ENCODE peak calls at places on chromosomes 16 and 17, in eight cellular contexts. H, W, M, U, B, V, I and D are unnamed samples.

GRCh38 chr16:85094812-85095211 is 17.5 kb downstream of the CIBAR2 start:
- DNase-seq in M (no peak), V (no peak), H (no peak), W (no peak), U (no peak), B (no peak), I (no peak), D (no peak)

GRCh38 chr17:34981538-34982241 is 1.4 kb downstream of the LIG3 start:
- DNase-seq in W (no peak), V (peak; percentile 80), I (no peak), H (no peak), M (no peak), B (peak; percentile 47), U (peak; percentile 33), D (no peak)

GRCh38 chr16:81885976-81886586 is 107.0 kb downstream of the PLCG2 start:
- DNase-seq in B (peak; percentile 16), W (peak; percentile 42), M (no peak), U (peak; percentile 61), I (peak; percentile 68), V (peak; percentile 28), H (no peak), D (peak; percentile 14)

GRCh38 chr17:72598705-72599104 is 477.9 kb downstream of the SOX9 start:
- DNase-seq in I (no peak), V (no peak), H (no peak), W (no peak), U (no peak), B (no peak), M (no peak), D (no peak)

GRCh38 chr17:18320301-18320700 is 5.2 kb downstream of the SMCR8 start:
- DNase-seq in B (no peak), W (no peak), M (no peak), I (no peak), H (no peak), U (no peak), V (no peak), D (no peak)

GRCh38 chr17:80008848-80009247 is 26.8 kb downstream of the TBC1D16 start:
- DNase-seq in B (no peak), I (no peak), V (no peak), W (no peak), M (no peak), H (no peak), U (no peak), D (no peak)

GRCh38 chr16:3115561-3115960 is 3.2 kb downstream of the ZNF205 start:
- DNase-seq in I (no peak), M (no peak), U (no peak), H (no peak), W (no peak), B (no peak), V (no peak), D (no peak)

GRCh38 chr17:77165577-77165976 is 24.8 kb downstream of the SEC14L1 start:
- DNase-seq in I (no peak), U (no peak), M (no peak), V (no peak), B (no peak), W (no peak), H (no peak), D (no peak)

GRCh38 chr16:57301126-57301817 is 16.8 kb upstream of the PLLP start:
- DNase-seq in H (no peak), I (no peak), V (no peak), U (no peak), W (no peak), M (no peak), B (no peak), D (no peak)

GRCh38 chr17:64368277-64368676 is 22.4 kb downstream of the PECAM1 start:
- DNase-seq in V (no peak), M (no peak), B (no peak), I (no peak), U (no peak), H (no peak), W (no peak), D (no peak)

GRCh38 chr17:81935709-81936084 is 1.4 kb downstream of the PYCR1 start:
- DNase-seq in W (no peak), B (no peak), H (no peak), U (no peak), V (no peak), M (no peak), I (no peak), D (no peak)

GRCh38 chr17:72877348-72877747 is 215.1 kb downstream of the SLC39A11 start:
- DNase-seq in W (no peak), H (no peak), U (no peak), I (no peak), V (no peak), M (no peak), B (no peak), D (no peak)

GRCh38 chr17:4565209-4566141 is 5.1 kb upstream of the GGT6 start:
- DNase-seq in U (peak; percentile 88), H (no peak), I (peak; percentile 84), W (peak; percentile 78), M (peak; percentile 61), B (peak; percentile 75), V (peak; percentile 72), D (peak; percentile 69)

GRCh38 chr16:10552998-10553491 is 27.4 kb downstream of the EMP2 start:
- DNase-seq in V (peak; percentile 33), H (no peak), M (no peak), I (no peak), W (peak; percentile 77), U (no peak), B (no peak), D (no peak)

GRCh38 chr17:8685396-8685795 is 54.9 kb upstream of the MYH10 start:
- DNase-seq in B (no peak), M (no peak), W (no peak), U (no peak), I (no peak), H (no peak), V (no peak), D (no peak)

GRCh38 chr16:85354623-85355514 is 242.6 kb upstream of the CIBAR2 start:
- DNase-seq in I (peak; percentile 88), H (no peak), W (no peak), B (peak; percentile 87), M (peak; percentile 54), U (peak; percentile 74), V (peak; percentile 99), D (peak; percentile 74)

GRCh38 chr16:86092586-86093480 is 193.9 kb downstream of the IRF8 start:
- DNase-seq in B (no peak), V (no peak), I (no peak), W (no peak), M (no peak), U (no peak), H (no peak), D (no peak)

GRCh38 chr17:1072551-1072961 is 75.6 kb downstream of the TIMM22 start:
- DNase-seq in U (no peak), V (no peak), W (no peak), B (no peak), I (no peak), M (no peak), H (no peak), D (no peak)

GRCh38 chr16:89596061-89596689 is 17.3 kb upstream of the DPEP1 start:
- DNase-seq in I (no peak), U (no peak), M (no peak), W (no peak), B (no peak), H (no peak), V (no peak), D (no peak)

GRCh38 chr17:49730078-49730786 is 22.5 kb upstream of the SLC35B1 start:
- DNase-seq in W (no peak), U (peak; percentile 94), H (no peak), M (no peak), V (peak; percentile 91), B (peak; percentile 88), I (peak; percentile 88), D (peak; percentile 56)

GRCh38 chr16:28820016-28820415 is 2.8 kb upstream of the ATXN2L start:
- DNase-seq in I (no peak), U (no peak), M (no peak), B (no peak), H (no peak), V (no peak), W (no peak), D (no peak)

GRCh38 chr17:18377437-18378204 is at the start of gene EVPLL:
- DNase-seq in U (no peak), I (no peak), M (no peak), V (peak; percentile 52), W (no peak), B (no peak), H (no peak), D (no peak)

GRCh38 chr16:27314161-27314723 is 468 bp downstream of the IL4R start:
- DNase-seq in V (peak; percentile 98), M (no peak), W (peak; percentile 77), H (no peak), I (peak; percentile 79), B (peak; percentile 97), U (peak; percentile 96), D (peak; percentile 81)

GRCh38 chr16:28133666-28134065 is 70.2 kb upstream of the GSG1L start:
- DNase-seq in W (no peak), B (no peak), H (no peak), U (no peak), M (no peak), I (no peak), V (no peak), D (no peak)

GRCh38 chr17:58382108-58382884 is 30.3 kb upstream of the SUPT4H1 start:
- DNase-seq in V (no peak), H (no peak), I (no peak), U (no peak), W (no peak), M (no peak), B (no peak), D (no peak)

GRCh38 chr17:900336-900735 is 79.2 kb downstream of the NXN start:
- DNase-seq in B (no peak), M (no peak), W (no peak), U (no peak), I (no peak), H (no peak), V (peak; percentile 69), D (no peak)

GRCh38 chr16:27226476-27226875 is 23.1 kb downstream of the KDM8 start:
- DNase-seq in V (no peak), U (no peak), B (no peak), W (no peak), M (no peak), I (no peak), H (no peak), D (no peak)

GRCh38 chr17:47295037-47295873 is 28.5 kb upstream of the EFCAB13 start:
- DNase-seq in I (no peak), B (no peak), H (no peak), W (no peak), M (no peak), U (no peak), V (no peak), D (no peak)

GRCh38 chr16:31201511-31202401 is 804 bp downstream of the PYCARD start:
- DNase-seq in I (peak; percentile 40), H (no peak), W (peak; percentile 58), U (peak; percentile 25), V (peak; percentile 29), M (no peak), B (no peak), D (no peak)

GRCh38 chr17:31318298-31319190 is 2.9 kb downstream of the EVI2A start:
- DNase-seq in V (peak; percentile 78), M (no peak), W (peak; percentile 73), H (no peak), B (peak; percentile 85), U (peak; percentile 93), I (no peak), D (peak; percentile 74)

GRCh38 chr16:79269211-79269863 is 331.2 kb downstream of the MAF start:
- DNase-seq in W (peak; percentile 86), V (no peak), B (no peak), M (no peak), I (no peak), H (no peak), U (no peak), D (no peak)

GRCh38 chr16:72621651-72622050 is 426.3 kb downstream of the ZFHX3 start:
- DNase-seq in V (peak; percentile 26), H (no peak), W (no peak), B (peak; percentile 58), M (no peak), U (peak; percentile 18), I (no peak), D (peak; percentile 36)

GRCh38 chr16:86676216-86676800 is 98.0 kb downstream of the FOXL1 start:
- DNase-seq in W (no peak), B (peak; percentile 80), M (peak; percentile 25), I (peak; percentile 64), V (peak; percentile 27), U (peak; percentile 85), H (no peak), D (peak; percentile 76)

GRCh38 chr17:73119631-73120030 is 27.1 kb upstream of the SLC39A11 start:
- DNase-seq in M (no peak), V (no peak), U (no peak), W (no peak), B (no peak), I (no peak), H (no peak), D (no peak)